ENCODE peak calls at places on chromosome 7, in nine cellular contexts. One of them, this sample, is unnamed. For H3K36me3, the result is how much of the 10 kb centered on the place peaks cover.

GRCh38 chr7:81161459-81162075 is 242.7 kb upstream of the SEMA3C start:
- DNase-seq in effector memory CD4-positive, alpha-beta T cell: no peak
- DNase-seq in gastrocnemius medialis: peak
- DNase-seq in colonic mucosa: no peak
- DNase-seq in psoas muscle: peak
- DNase-seq in left lung: no peak
- DNase-seq in lower lobe of right lung: no peak
- DNase-seq in fibroblast of lung: peak
- DNase-seq in GM23248: peak
- DNase-seq in this sample: no peak

GRCh38 chr7:102291056-102291915 is 4.6 kb downstream of the SH2B2 start:
- DNase-seq in gastrocnemius medialis: no peak
- DNase-seq in effector memory CD4-positive, alpha-beta T cell: no peak
- DNase-seq in lower lobe of right lung: no peak
- DNase-seq in psoas muscle: no peak
- DNase-seq in colonic mucosa: no peak
- DNase-seq in fibroblast of lung: no peak
- DNase-seq in left lung: peak
- DNase-seq in GM23248: peak
- DNase-seq in this sample: no peak

GRCh38 chr7:5225616-5226290 is 35.7 kb downstream of the WIPI2 start:
- DNase-seq in GM23248: no peak
- DNase-seq in gastrocnemius medialis: no peak
- DNase-seq in psoas muscle: no peak
- DNase-seq in effector memory CD4-positive, alpha-beta T cell: no peak
- DNase-seq in fibroblast of lung: no peak
- DNase-seq in lower lobe of right lung: no peak
- DNase-seq in colonic mucosa: no peak
- DNase-seq in left lung: peak
- DNase-seq in this sample: no peak

GRCh38 chr7:117809958-117810357 is 63.3 kb downstream of the CTTNBP2 start:
- DNase-seq in colonic mucosa: no peak
- DNase-seq in psoas muscle: no peak
- DNase-seq in gastrocnemius medialis: no peak
- DNase-seq in GM23248: no peak
- DNase-seq in lower lobe of right lung: no peak
- DNase-seq in fibroblast of lung: no peak
- DNase-seq in left lung: no peak
- DNase-seq in effector memory CD4-positive, alpha-beta T cell: no peak
- DNase-seq in this sample: no peak

GRCh38 chr7:75638607-75639070 is 100.1 kb downstream of the HIP1 start:
- DNase-seq in colonic mucosa: peak
- DNase-seq in lower lobe of right lung: peak
- DNase-seq in left lung: peak
- DNase-seq in GM23248: peak
- DNase-seq in fibroblast of lung: no peak
- DNase-seq in gastrocnemius medialis: no peak
- DNase-seq in effector memory CD4-positive, alpha-beta T cell: no peak
- DNase-seq in psoas muscle: peak
- DNase-seq in this sample: no peak

GRCh38 chr7:74993121-74993520 is 28.6 kb downstream of the CASTOR2 start:
- DNase-seq in psoas muscle: no peak
- DNase-seq in effector memory CD4-positive, alpha-beta T cell: no peak
- DNase-seq in fibroblast of lung: no peak
- DNase-seq in gastrocnemius medialis: no peak
- DNase-seq in lower lobe of right lung: no peak
- DNase-seq in GM23248: no peak
- DNase-seq in left lung: no peak
- DNase-seq in colonic mucosa: no peak
- DNase-seq in this sample: no peak

GRCh38 chr7:98836811-98837631 is 32.8 kb downstream of the TMEM130 start:
- DNase-seq in gastrocnemius medialis: no peak
- DNase-seq in lower lobe of right lung: no peak
- DNase-seq in fibroblast of lung: peak
- DNase-seq in colonic mucosa: peak
- DNase-seq in left lung: no peak
- DNase-seq in effector memory CD4-positive, alpha-beta T cell: no peak
- DNase-seq in GM23248: peak
- DNase-seq in psoas muscle: no peak
- DNase-seq in this sample: no peak

GRCh38 chr7:111012799-111013675 is 77.9 kb upstream of the LRRN3 start:
- DNase-seq in gastrocnemius medialis: no peak
- DNase-seq in colonic mucosa: no peak
- DNase-seq in left lung: no peak
- DNase-seq in effector memory CD4-positive, alpha-beta T cell: no peak
- DNase-seq in GM23248: no peak
- DNase-seq in fibroblast of lung: no peak
- DNase-seq in lower lobe of right lung: peak
- DNase-seq in psoas muscle: no peak
- DNase-seq in this sample: no peak

GRCh38 chr7:139771001-139771956 is 6.5 kb downstream of the HIPK2 start:
- DNase-seq in gastrocnemius medialis: no peak
- DNase-seq in effector memory CD4-positive, alpha-beta T cell: no peak
- DNase-seq in psoas muscle: no peak
- DNase-seq in left lung: no peak
- DNase-seq in GM23248: peak
- DNase-seq in lower lobe of right lung: no peak
- DNase-seq in fibroblast of lung: peak
- DNase-seq in colonic mucosa: no peak
- DNase-seq in this sample: no peak

GRCh38 chr7:55018361-55019328 is at the start of gene EGFR:
- DNase-seq in left lung: peak
- DNase-seq in effector memory CD4-positive, alpha-beta T cell: no peak
- DNase-seq in GM23248: peak
- DNase-seq in lower lobe of right lung: peak
- DNase-seq in psoas muscle: peak
- DNase-seq in gastrocnemius medialis: peak
- DNase-seq in colonic mucosa: peak
- DNase-seq in fibroblast of lung: peak
- DNase-seq in this sample: peak

GRCh38 chr7:50206521-50207250 is 97.8 kb upstream of the IKZF1 start:
- DNase-seq in lower lobe of right lung: peak
- DNase-seq in effector memory CD4-positive, alpha-beta T cell: peak
- DNase-seq in fibroblast of lung: no peak
- DNase-seq in GM23248: peak
- DNase-seq in left lung: no peak
- DNase-seq in psoas muscle: no peak
- DNase-seq in colonic mucosa: no peak
- DNase-seq in gastrocnemius medialis: no peak
- DNase-seq in this sample: no peak

GRCh38 chr7:144818516-144818915 is 17.3 kb downstream of the TPK1 start:
- DNase-seq in gastrocnemius medialis: no peak
- DNase-seq in psoas muscle: no peak
- DNase-seq in lower lobe of right lung: no peak
- DNase-seq in GM23248: no peak
- DNase-seq in effector memory CD4-positive, alpha-beta T cell: peak
- DNase-seq in fibroblast of lung: peak
- DNase-seq in colonic mucosa: no peak
- DNase-seq in left lung: no peak
- DNase-seq in this sample: no peak

GRCh38 chr7:115933463-115933862 is 97.1 kb downstream of the TFEC start:
- DNase-seq in gastrocnemius medialis: no peak
- DNase-seq in GM23248: peak
- DNase-seq in left lung: no peak
- DNase-seq in effector memory CD4-positive, alpha-beta T cell: no peak
- DNase-seq in psoas muscle: no peak
- DNase-seq in lower lobe of right lung: no peak
- DNase-seq in fibroblast of lung: peak
- DNase-seq in colonic mucosa: no peak
- DNase-seq in this sample: no peak

GRCh38 chr7:151790095-151790825 is 86.7 kb downstream of the PRKAG2 start:
- DNase-seq in GM23248: no peak
- DNase-seq in effector memory CD4-positive, alpha-beta T cell: no peak
- DNase-seq in fibroblast of lung: no peak
- DNase-seq in gastrocnemius medialis: no peak
- DNase-seq in lower lobe of right lung: peak
- DNase-seq in left lung: no peak
- DNase-seq in psoas muscle: no peak
- DNase-seq in colonic mucosa: no peak
- DNase-seq in this sample: no peak

GRCh38 chr7:23356726-23357125 is 57.6 kb downstream of the MALSU1 start:
- DNase-seq in effector memory CD4-positive, alpha-beta T cell: no peak
- DNase-seq in fibroblast of lung: no peak
- DNase-seq in GM23248: peak
- DNase-seq in lower lobe of right lung: no peak
- DNase-seq in left lung: no peak
- DNase-seq in colonic mucosa: no peak
- DNase-seq in psoas muscle: no peak
- DNase-seq in gastrocnemius medialis: no peak
- DNase-seq in this sample: no peak

DNA sequence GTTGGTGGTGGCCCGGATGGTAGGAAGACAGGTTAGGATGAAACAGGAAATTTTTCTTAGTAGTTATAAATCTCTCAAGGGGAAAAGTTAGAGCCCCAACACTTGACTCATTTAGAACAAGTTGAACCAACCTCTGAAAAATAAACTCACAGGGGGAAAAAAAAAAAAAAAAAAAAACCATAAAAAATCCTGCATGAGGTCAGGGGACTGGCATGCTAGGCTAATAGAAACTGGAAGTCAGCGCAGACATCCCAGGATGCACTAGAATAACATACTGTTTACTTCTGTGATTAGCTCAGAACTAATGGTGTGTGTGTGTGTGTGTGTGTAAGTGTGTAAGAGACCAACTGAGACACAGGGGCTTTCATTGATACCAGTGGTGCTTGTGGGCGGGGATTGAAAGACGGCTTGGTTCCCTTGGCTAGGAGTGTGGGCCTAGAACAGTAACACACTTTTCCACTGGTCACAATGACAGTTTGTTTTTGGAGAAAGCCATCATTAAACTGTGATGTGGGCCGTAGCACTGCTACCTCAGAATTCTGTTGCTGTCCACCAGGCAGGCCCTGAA is 491.6 kb upstream of the GALNT17 start:
- DNase-seq in psoas muscle: no peak
- DNase-seq in GM23248: peak
- DNase-seq in effector memory CD4-positive, alpha-beta T cell: no peak
- DNase-seq in colonic mucosa: no peak
- DNase-seq in lower lobe of right lung: no peak
- DNase-seq in fibroblast of lung: peak
- DNase-seq in left lung: no peak
- DNase-seq in gastrocnemius medialis: no peak
- DNase-seq in this sample: no peak
- H3K36me3 ChIP-seq in psoas muscle: under half
- H3K36me3 ChIP-seq in GM23248: under half
- H3K36me3 ChIP-seq in effector memory CD4-positive, alpha-beta T cell: under half
- H3K36me3 ChIP-seq in colonic mucosa: under half
- H3K36me3 ChIP-seq in lower lobe of right lung: under half
- H3K36me3 ChIP-seq in fibroblast of lung: under half
- H3K36me3 ChIP-seq in left lung: under half
- H3K36me3 ChIP-seq in gastrocnemius medialis: under half
- H3K36me3 ChIP-seq in this sample: under half

GRCh38 chr7:128351296-128352123 is 7.8 kb upstream of the RBM28 start:
- DNase-seq in effector memory CD4-positive, alpha-beta T cell: no peak
- DNase-seq in psoas muscle: no peak
- DNase-seq in lower lobe of right lung: no peak
- DNase-seq in fibroblast of lung: no peak
- DNase-seq in GM23248: peak
- DNase-seq in colonic mucosa: no peak
- DNase-seq in gastrocnemius medialis: no peak
- DNase-seq in left lung: peak
- DNase-seq in this sample: no peak
- H3K4me3 ChIP-seq in effector memory CD4-positive, alpha-beta T cell: peak
- H3K4me3 ChIP-seq in psoas muscle: peak
- H3K4me3 ChIP-seq in lower lobe of right lung: peak
- H3K4me3 ChIP-seq in fibroblast of lung: no peak
- H3K4me3 ChIP-seq in GM23248: no peak
- H3K4me3 ChIP-seq in colonic mucosa: peak
- H3K4me3 ChIP-seq in gastrocnemius medialis: peak
- H3K4me3 ChIP-seq in left lung: no peak
- H3K4me3 ChIP-seq in this sample: peak

GRCh38 chr7:124761164-124761715 is 4.4 kb downstream of the GPR37 start:
- DNase-seq in colonic mucosa: no peak
- DNase-seq in gastrocnemius medialis: no peak
- DNase-seq in lower lobe of right lung: no peak
- DNase-seq in GM23248: no peak
- DNase-seq in effector memory CD4-positive, alpha-beta T cell: no peak
- DNase-seq in psoas muscle: no peak
- DNase-seq in left lung: no peak
- DNase-seq in fibroblast of lung: no peak
- DNase-seq in this sample: no peak
- H3K27ac ChIP-seq in colonic mucosa: no peak
- H3K27ac ChIP-seq in gastrocnemius medialis: no peak
- H3K27ac ChIP-seq in lower lobe of right lung: no peak
- H3K27ac ChIP-seq in GM23248: no peak
- H3K27ac ChIP-seq in effector memory CD4-positive, alpha-beta T cell: no peak
- H3K27ac ChIP-seq in psoas muscle: no peak
- H3K27ac ChIP-seq in left lung: no peak
- H3K27ac ChIP-seq in fibroblast of lung: no peak
- H3K27ac ChIP-seq in this sample: no peak

GRCh38 chr7:6648066-6648814 is 11.1 kb downstream of the ZNF316 start:
- DNase-seq in psoas muscle: no peak
- DNase-seq in colonic mucosa: no peak
- DNase-seq in left lung: peak
- DNase-seq in gastrocnemius medialis: no peak
- DNase-seq in effector memory CD4-positive, alpha-beta T cell: no peak
- DNase-seq in lower lobe of right lung: no peak
- DNase-seq in GM23248: no peak
- DNase-seq in fibroblast of lung: no peak
- DNase-seq in this sample: no peak
- H3K36me3 ChIP-seq in psoas muscle: half or more
- H3K36me3 ChIP-seq in colonic mucosa: under half
- H3K36me3 ChIP-seq in left lung: half or more
- H3K36me3 ChIP-seq in gastrocnemius medialis: half or more
- H3K36me3 ChIP-seq in effector memory CD4-positive, alpha-beta T cell: half or more
- H3K36me3 ChIP-seq in lower lobe of right lung: half or more
- H3K36me3 ChIP-seq in GM23248: under half
- H3K36me3 ChIP-seq in fibroblast of lung: under half
- H3K36me3 ChIP-seq in this sample: under half

This sample was measured in thoracic aorta.